ENCODE peak calls at places on chromosome 15, in four cellular contexts. One of them, this sample, is unnamed.

GRCh38 chr15:85582719-85583089 is 202.3 kb downstream of the AKAP13 start:
- DNase-seq in ovary: peak; percentile 58
- DNase-seq in tibial artery: peak; percentile 59
- DNase-seq in colonic mucosa: peak; percentile 68
- DNase-seq in this sample: peak; percentile 85

GRCh38 chr15:100710744-100711478 is 108.5 kb downstream of the ASB7 start:
- DNase-seq in ovary: no peak
- DNase-seq in tibial artery: no peak
- DNase-seq in colonic mucosa: no peak
- DNase-seq in this sample: no peak

GRCh38 chr15:60669351-60669750 is 190.4 kb upstream of the ICE2 start:
- DNase-seq in ovary: no peak
- DNase-seq in tibial artery: no peak
- DNase-seq in colonic mucosa: no peak
- DNase-seq in this sample: no peak

GRCh38 chr15:101113114-101114005 is 138.5 kb downstream of the CHSY1 start:
- DNase-seq in ovary: no peak
- DNase-seq in tibial artery: no peak
- DNase-seq in colonic mucosa: no peak
- DNase-seq in this sample: no peak

GRCh38 chr15:55893852-55894251 is 99.6 kb downstream of the NEDD4 start:
- DNase-seq in ovary: no peak
- DNase-seq in tibial artery: no peak
- DNase-seq in colonic mucosa: no peak
- DNase-seq in this sample: no peak

GRCh38 chr15:45179221-45179985 is 8.4 kb downstream of the SHF start:
- DNase-seq in ovary: no peak
- DNase-seq in tibial artery: no peak
- DNase-seq in colonic mucosa: peak; percentile 74
- DNase-seq in this sample: peak; percentile 11

GRCh38 chr15:63856711-63857458 is 23.1 kb upstream of the HERC1 start:
- DNase-seq in ovary: no peak
- DNase-seq in tibial artery: no peak
- DNase-seq in colonic mucosa: no peak
- DNase-seq in this sample: peak; percentile 48

GRCh38 chr15:90836296-90836871 is 32.0 kb upstream of the FURIN start:
- DNase-seq in ovary: no peak
- DNase-seq in tibial artery: no peak
- DNase-seq in colonic mucosa: no peak
- DNase-seq in this sample: peak; percentile 96

GRCh38 chr15:74906193-74906449 is 530 bp downstream of the FAM219B start:
- DNase-seq in ovary: no peak
- DNase-seq in tibial artery: peak; percentile 24
- DNase-seq in colonic mucosa: peak; percentile 58
- DNase-seq in this sample: no peak

GRCh38 chr15:36110659-36110993 is 468.8 kb upstream of the CDIN1 start:
- DNase-seq in ovary: no peak
- DNase-seq in tibial artery: no peak
- DNase-seq in colonic mucosa: no peak
- DNase-seq in this sample: no peak

GRCh38 chr15:101063891-101064794 is 145.0 kb downstream of the LRRK1 start:
- DNase-seq in ovary: peak; percentile 80
- DNase-seq in tibial artery: no peak
- DNase-seq in colonic mucosa: no peak
- DNase-seq in this sample: no peak

GRCh38 chr15:39852237-39852636 is 67.8 kb downstream of the GPR176 start:
- DNase-seq in ovary: no peak
- DNase-seq in tibial artery: no peak
- DNase-seq in colonic mucosa: no peak
- DNase-seq in this sample: peak; percentile 90

GRCh38 chr15:62099171-62099601 is 32.4 kb downstream of the C2CD4A start:
- DNase-seq in ovary: no peak
- DNase-seq in tibial artery: no peak
- DNase-seq in colonic mucosa: no peak
- DNase-seq in this sample: peak; percentile 53

GRCh38 chr15:98651581-98652220 is 3.4 kb downstream of the IGF1R start:
- DNase-seq in ovary: no peak
- DNase-seq in tibial artery: no peak
- DNase-seq in colonic mucosa: peak; percentile 36
- DNase-seq in this sample: no peak

GRCh38 chr15:25091421-25092158 is 136.8 kb downstream of the SNRPN start:
- DNase-seq in ovary: no peak
- DNase-seq in tibial artery: no peak
- DNase-seq in colonic mucosa: no peak
- DNase-seq in this sample: no peak

GRCh38 chr15:36691596-36691995 is 112.2 kb downstream of the CDIN1 start:
- DNase-seq in ovary: no peak
- DNase-seq in tibial artery: no peak
- DNase-seq in colonic mucosa: no peak
- DNase-seq in this sample: no peak

GRCh38 chr15:69697913-69698312 is 245.3 kb downstream of the RPLP1 start:
- DNase-seq in ovary: no peak
- DNase-seq in tibial artery: peak; percentile 47
- DNase-seq in colonic mucosa: no peak
- DNase-seq in this sample: no peak

GRCh38 chr15:78105541-78106241 is 13.3 kb downstream of the SH2D7 start:
- DNase-seq in ovary: no peak
- DNase-seq in tibial artery: no peak
- DNase-seq in colonic mucosa: no peak
- DNase-seq in this sample: peak; percentile 39

GRCh38 chr15:76185716-76186115 is 125.6 kb downstream of the ETFA start:
- DNase-seq in ovary: no peak
- DNase-seq in tibial artery: no peak
- DNase-seq in colonic mucosa: peak; percentile 42
- DNase-seq in this sample: peak; percentile 73

GRCh38 chr15:100703032-100703578 is 100.7 kb downstream of the ASB7 start:
- DNase-seq in ovary: no peak
- DNase-seq in tibial artery: no peak
- DNase-seq in colonic mucosa: no peak
- DNase-seq in this sample: peak; percentile 73

GRCh38 chr15:49490963-49491362 is 67.9 kb downstream of the FGF7 start:
- DNase-seq in ovary: no peak
- DNase-seq in tibial artery: no peak
- DNase-seq in colonic mucosa: no peak
- DNase-seq in this sample: peak; percentile 67

GRCh38 chr15:65921780-65922179 is 52.5 kb downstream of the RAB11A start:
- DNase-seq in ovary: no peak
- DNase-seq in tibial artery: no peak
- DNase-seq in colonic mucosa: no peak
- DNase-seq in this sample: no peak

GRCh38 chr15:43776101-43776717 is 557 bp downstream of the ELL3 start:
- DNase-seq in ovary: peak; percentile 50
- DNase-seq in tibial artery: no peak
- DNase-seq in colonic mucosa: peak; percentile 62
- DNase-seq in this sample: no peak

GRCh38 chr15:75639191-75639708 is 774 bp downstream of the IMP3 start:
- DNase-seq in ovary: no peak
- DNase-seq in tibial artery: no peak
- DNase-seq in colonic mucosa: no peak
- DNase-seq in this sample: peak; percentile 26

GRCh38 chr15:55457401-55458022 is 49.2 kb downstream of the PIERCE2 start:
- DNase-seq in ovary: no peak
- DNase-seq in tibial artery: no peak
- DNase-seq in colonic mucosa: no peak
- DNase-seq in this sample: no peak

GRCh38 chr15:48500595-48500994 is 144.9 kb downstream of the FBN1 start:
- DNase-seq in ovary: no peak
- DNase-seq in tibial artery: no peak
- DNase-seq in colonic mucosa: no peak
- DNase-seq in this sample: no peak

GRCh38 chr15:73936181-73936580 is 9.9 kb downstream of the LOXL1 start:
- DNase-seq in ovary: peak; percentile 67
- DNase-seq in tibial artery: peak; percentile 57
- DNase-seq in colonic mucosa: no peak
- DNase-seq in this sample: peak; percentile 86

GRCh38 chr15:49521802-49522201 is 98.8 kb downstream of the FGF7 start:
- DNase-seq in ovary: no peak
- DNase-seq in tibial artery: no peak
- DNase-seq in colonic mucosa: no peak
- DNase-seq in this sample: no peak

GRCh38 chr15:69852482-69853275 is 245.0 kb downstream of the TLE3 start:
- DNase-seq in ovary: no peak
- DNase-seq in tibial artery: no peak
- DNase-seq in colonic mucosa: no peak
- DNase-seq in this sample: peak; percentile 86

GRCh38 chr15:83398591-83398990 is 48.5 kb upstream of the SH3GL3 start:
- DNase-seq in ovary: no peak
- DNase-seq in tibial artery: no peak
- DNase-seq in colonic mucosa: no peak
- DNase-seq in this sample: peak; percentile 3

GRCh38 chr15:100726070-100726420 is 123.7 kb downstream of the ASB7 start:
- DNase-seq in ovary: no peak
- DNase-seq in tibial artery: no peak
- DNase-seq in colonic mucosa: peak; percentile 12
- DNase-seq in this sample: no peak

GRCh38 chr15:98063871-98064270 is 103.4 kb downstream of the ARRDC4 start:
- DNase-seq in ovary: no peak
- DNase-seq in tibial artery: no peak
- DNase-seq in colonic mucosa: no peak
- DNase-seq in this sample: no peak

GRCh38 chr15:100692671-100693070 is 90.3 kb downstream of the ASB7 start:
- DNase-seq in ovary: no peak
- DNase-seq in tibial artery: no peak
- DNase-seq in colonic mucosa: peak; percentile 2
- DNase-seq in this sample: no peak

GRCh38 chr15:71336671-71337070 is 221.4 kb downstream of the THSD4 start:
- DNase-seq in ovary: no peak
- DNase-seq in tibial artery: no peak
- DNase-seq in colonic mucosa: no peak
- DNase-seq in this sample: no peak

GRCh38 chr15:71338827-71339542 is 223.7 kb downstream of the THSD4 start:
- DNase-seq in ovary: no peak
- DNase-seq in tibial artery: no peak
- DNase-seq in colonic mucosa: no peak
- DNase-seq in this sample: no peak

GRCh38 chr15:71335591-71335990 is 220.3 kb downstream of the THSD4 start:
- DNase-seq in ovary: no peak
- DNase-seq in tibial artery: no peak
- DNase-seq in colonic mucosa: no peak
- DNase-seq in this sample: peak; percentile 94

GRCh38 chr15:71337197-71337845 is 222.1 kb downstream of the THSD4 start:
- DNase-seq in ovary: no peak
- DNase-seq in tibial artery: no peak
- DNase-seq in colonic mucosa: no peak
- DNase-seq in this sample: peak; percentile 82

DNA sequence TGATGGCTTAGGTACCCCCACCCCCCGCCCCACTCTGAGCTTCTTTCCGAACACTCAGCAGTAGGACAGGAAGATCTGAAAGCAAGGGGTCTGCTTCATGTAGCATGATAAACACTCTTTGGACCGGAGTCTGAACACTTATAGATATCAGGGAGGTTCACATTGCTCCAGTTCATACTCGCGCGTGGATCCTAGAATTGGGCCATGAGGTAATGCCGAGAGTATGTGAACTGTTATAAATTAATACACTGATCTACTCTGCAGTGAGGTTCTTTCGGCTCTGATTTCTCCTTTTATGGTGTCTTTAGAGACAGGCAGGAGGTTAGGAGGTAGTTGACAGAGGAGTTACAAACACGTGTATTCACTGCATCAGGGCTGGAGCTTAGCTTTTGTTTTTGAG is 223.0 kb downstream of the THSD4 start:
- DNase-seq in ovary: no peak
- DNase-seq in tibial artery: no peak
- DNase-seq in colonic mucosa: no peak
- DNase-seq in this sample: no peak
- H3K4me3 ChIP-seq in ovary: no peak overlapping the region
- H3K4me3 ChIP-seq in tibial artery: no peak overlapping the region
- H3K4me3 ChIP-seq in colonic mucosa: no peak overlapping the region
- H3K4me3 ChIP-seq in this sample: no peak overlapping the region

GRCh38 chr15:67049351-67050044 is 15.9 kb upstream of the SMAD3 start:
- DNase-seq in ovary: no peak
- DNase-seq in tibial artery: no peak
- DNase-seq in colonic mucosa: peak; percentile 69
- DNase-seq in this sample: peak; percentile 69
- TF ChIP-seq CTCF in ovary: no peak
- TF ChIP-seq CTCF in tibial artery: no peak
- TF ChIP-seq CTCF in colonic mucosa: no peak
- TF ChIP-seq CTCF in this sample: no peak

GRCh38 chr15:51878446-51879386 is 49.3 kb downstream of the TMOD3 start:
- DNase-seq in ovary: no peak
- DNase-seq in tibial artery: no peak
- DNase-seq in colonic mucosa: no peak
- DNase-seq in this sample: peak; percentile 85
- H3K4me3 ChIP-seq in ovary: no peak overlapping the region
- H3K4me3 ChIP-seq in tibial artery: no peak overlapping the region
- H3K4me3 ChIP-seq in colonic mucosa: no peak overlapping the region
- H3K4me3 ChIP-seq in this sample: no peak overlapping the region

GRCh38 chr15:29087521-29088285 is 181.9 kb downstream of the NSMCE3 start:
- DNase-seq in ovary: no peak
- DNase-seq in tibial artery: no peak
- DNase-seq in colonic mucosa: no peak
- DNase-seq in this sample: no peak

GRCh38 chr15:29088666-29089065 is 181.0 kb downstream of the NSMCE3 start:
- DNase-seq in ovary: no peak
- DNase-seq in tibial artery: peak; percentile 0
- DNase-seq in colonic mucosa: no peak
- DNase-seq in this sample: no peak

GRCh38 chr15:29090617-29091466 is 178.8 kb downstream of the NSMCE3 start:
- DNase-seq in ovary: no peak
- DNase-seq in tibial artery: peak; percentile 15
- DNase-seq in colonic mucosa: no peak
- DNase-seq in this sample: peak; percentile 16

GRCh38 chr15:29091666-29092065 is 178.0 kb downstream of the NSMCE3 start:
- DNase-seq in ovary: no peak
- DNase-seq in tibial artery: peak; percentile 11
- DNase-seq in colonic mucosa: no peak
- DNase-seq in this sample: no peak

DNA sequence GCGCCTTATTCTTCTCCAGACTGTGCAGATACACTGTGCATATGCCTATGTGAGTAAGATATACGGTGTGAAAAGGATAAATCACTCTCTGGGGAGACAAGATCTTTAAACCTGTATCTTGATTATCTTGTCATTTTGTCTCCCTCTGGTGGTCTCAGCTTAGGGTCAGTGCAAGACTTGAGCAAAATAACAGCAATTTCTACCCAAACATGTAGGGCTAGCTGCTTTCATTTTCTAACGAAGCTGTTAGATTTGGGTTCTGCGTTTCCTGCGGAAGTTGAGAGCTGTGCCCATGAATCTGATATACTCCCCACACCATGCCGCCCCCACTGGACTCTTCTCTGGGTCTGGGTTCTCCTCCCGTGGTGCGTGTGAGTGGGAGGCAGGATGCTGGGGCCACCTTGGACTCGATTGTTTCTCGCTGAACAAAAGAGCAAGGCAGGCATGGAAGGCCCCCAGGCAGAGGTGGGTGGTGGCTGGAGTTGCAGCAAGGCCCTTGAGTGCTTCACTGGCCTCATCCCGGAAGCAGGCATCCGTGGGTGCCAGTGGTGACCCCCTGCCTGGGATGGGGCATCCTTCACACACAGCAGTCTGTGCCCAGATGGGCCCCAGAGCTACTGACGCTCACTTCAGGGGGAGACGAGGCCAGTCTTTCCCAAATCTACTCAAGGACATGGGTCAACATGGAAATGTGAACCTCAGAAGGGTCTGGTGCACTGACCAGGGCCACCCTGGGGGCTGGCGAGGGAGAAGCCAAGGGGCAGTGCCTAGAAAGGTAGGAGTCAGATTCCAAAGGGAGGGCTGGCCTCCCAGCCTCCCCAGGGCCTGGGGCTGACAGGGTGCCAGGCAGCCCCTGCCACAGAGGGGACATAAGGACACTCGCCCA is 179.6 kb downstream of the NSMCE3 start:
- DNase-seq in ovary: no peak
- DNase-seq in tibial artery: peak; percentile 16
- DNase-seq in colonic mucosa: no peak
- DNase-seq in this sample: peak; percentile 18
- TF ChIP-seq CTCF in ovary: no peak
- TF ChIP-seq CTCF in tibial artery: no peak
- TF ChIP-seq CTCF in colonic mucosa: no peak
- TF ChIP-seq CTCF in this sample: peak; percentile 32